ENCODE peak calls at places on chromosomes 5 and 9, in eight cellular contexts. N is mesothelial cell of epicardium, V is right lobe of liver, E is AG04449, I is neural progenitor cell, C is fibroblast of lung, Y is AG04450, H is cardiac fibroblast. M is an unnamed sample.
A peak's percentile ranks its signal among the peaks of the same experiment; 100 is the strongest.

GRCh38 chr5:146410272-146410671 is 36.9 kb upstream of the TCERG1 start:
- DNase-seq in N (no peak), V (no peak), E (no peak), I (no peak), C (no peak), Y (no peak), H (no peak), M (no peak)

GRCh38 chr5:158468444-158468843 is 609.5 kb upstream of the CLINT1 start:
- DNase-seq in N (no peak), V (no peak), E (no peak), I (no peak), C (no peak), Y (no peak), H (no peak), M (no peak)

GRCh38 chr9:97529363-97530076 is 28.1 kb downstream of the TMOD1 start:
- DNase-seq in N (no peak), V (no peak), E (no peak), I (no peak), C (no peak), Y (no peak), H (peak; percentile 31), M (peak; percentile 71)

GRCh38 chr5:72646467-72646866 is 139.3 kb upstream of the ZNF366 start:
- DNase-seq in N (no peak), V (no peak), E (no peak), I (no peak), C (no peak), Y (no peak), H (no peak), M (no peak)

GRCh38 chr5:170120576-170120975 is 14.9 kb downstream of the FOXI1 start:
- DNase-seq in N (no peak), V (no peak), E (peak; percentile 90), I (no peak), C (peak; percentile 63), Y (peak; percentile 66), H (peak; percentile 48), M (no peak)

GRCh38 chr5:127280494-127281220 is 9.9 kb upstream of the MEGF10 start:
- DNase-seq in N (no peak), V (no peak), E (no peak), I (peak; percentile 42), C (no peak), Y (no peak), H (no peak), M (no peak)

GRCh38 chr9:7802666-7803065 is 3.1 kb upstream of the DMAC1 start:
- DNase-seq in N (no peak), V (no peak), E (no peak), I (no peak), C (peak; percentile 4), Y (no peak), H (no peak), M (no peak)

GRCh38 chr9:117413346-117414219 is 1.3 kb downstream of the ASTN2 start:
- DNase-seq in N (no peak), V (no peak), E (no peak), I (peak; percentile 83), C (no peak), Y (no peak), H (no peak), M (peak; percentile 28)

GRCh38 chr5:168314735-168315411 is 23.4 kb downstream of the WWC1 start:
- DNase-seq in N (no peak), V (peak; percentile 91), E (peak; percentile 94), I (no peak), C (peak; percentile 91), Y (peak; percentile 84), H (peak; percentile 85), M (no peak)

GRCh38 chr5:41246376-41246775 is 33.0 kb upstream of the C6 start:
- DNase-seq in N (no peak), V (no peak), E (peak; percentile 26), I (no peak), C (peak; percentile 85), Y (peak; percentile 58), H (peak; percentile 90), M (no peak)

GRCh38 chr5:42811591-42812392 is at the start of gene SELENOP:
- DNase-seq in N (no peak), V (peak; percentile 84), E (no peak), I (peak; percentile 69), C (peak; percentile 94), Y (no peak), H (peak; percentile 84), M (no peak)

GRCh38 chr9:36190388-36191289 is at the start of gene CLTA:
- DNase-seq in N (peak; percentile 85), V (peak; percentile 98), E (peak; percentile 91), I (peak; percentile 98), C (peak; percentile 99), Y (peak; percentile 92), H (peak; percentile 99), M (peak; percentile 99)
- TF ChIP-seq CTCF in N (peak; percentile 43), V (peak; percentile 54), E (peak; percentile 33), I (peak; percentile 56), C (peak; percentile 45), Y (peak; percentile 74), H (peak; percentile 59), M (peak; percentile 45)

GRCh38 chr5:92838253-92838652 is 742.8 kb downstream of the NR2F1-AS1 start:
- DNase-seq in N (no peak), V (no peak), E (no peak), I (peak; percentile 34), C (no peak), Y (no peak), H (peak; percentile 12), M (no peak)
- TF ChIP-seq CTCF in N (no peak), V (peak; percentile 38), E (no peak), I (peak; percentile 35), C (no peak), Y (no peak), H (no peak), M (peak; percentile 12)

DNA sequence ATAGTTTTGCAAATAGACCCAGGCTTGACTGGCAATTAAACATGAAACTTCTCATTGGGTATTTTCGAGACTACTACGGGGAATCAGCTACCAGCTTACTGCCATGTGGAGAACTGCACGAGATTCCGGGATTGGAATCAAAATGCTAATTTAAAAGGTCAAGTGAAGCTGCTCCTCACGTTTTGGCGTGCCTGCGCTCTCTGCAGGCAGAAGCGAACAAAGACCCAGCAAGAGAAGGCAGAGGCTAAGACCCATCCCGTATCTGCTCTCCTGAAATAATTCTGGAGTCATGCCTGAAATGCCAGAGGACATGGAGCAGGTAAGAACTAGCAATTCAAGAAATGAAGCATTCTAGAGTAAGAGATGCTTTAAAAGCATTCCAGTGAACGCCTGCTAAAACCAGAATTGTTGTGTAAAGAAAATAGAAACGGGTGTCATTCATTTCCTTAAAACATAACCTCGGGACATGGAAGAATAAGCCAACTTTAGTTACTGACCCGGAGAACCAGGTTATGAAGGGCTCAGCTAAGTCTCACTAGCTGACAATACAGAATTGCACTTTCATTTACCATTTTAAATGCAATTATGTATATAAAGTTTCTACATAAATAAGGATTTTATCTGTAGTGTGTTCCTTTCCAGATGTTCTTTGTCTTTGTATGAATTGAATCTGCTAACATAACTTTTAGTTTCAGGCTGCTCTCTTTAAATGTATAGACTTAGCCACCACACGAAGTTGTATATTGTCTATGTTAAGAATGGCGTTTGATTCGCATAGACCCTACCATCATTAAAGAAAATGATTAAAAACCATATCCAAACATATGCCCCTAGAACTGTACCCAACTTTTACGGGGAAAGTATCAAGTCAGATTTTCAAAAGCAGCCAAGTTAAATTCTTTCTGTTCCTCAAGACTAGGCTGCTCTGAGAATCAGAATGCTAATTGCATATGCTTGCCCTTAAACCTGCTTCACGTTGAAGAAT is 2.0 kb upstream of the MAT2B start:
- DNase-seq in N (no peak), V (peak; percentile 78), E (no peak), I (peak; percentile 74), C (peak; percentile 94), Y (no peak), H (peak; percentile 90), M (peak; percentile 43)
- TF ChIP-seq CTCF in N (no peak), V (peak; percentile 40), E (peak; percentile 55), I (peak; percentile 43), C (peak; percentile 41), Y (peak; percentile 50), H (peak; percentile 37), M (peak; percentile 64)

GRCh38 chr9:130942084-130942483 is 3.0 kb upstream of the FIBCD1 start:
- DNase-seq in N (no peak), V (no peak), E (no peak), I (no peak), C (no peak), Y (no peak), H (no peak), M (no peak)
- TF ChIP-seq CTCF in N (no peak), V (no peak), E (no peak), I (no peak), C (no peak), Y (no peak), H (no peak), M (no peak)